ENCODE peak calls at places on chromosomes 1 and 21, in seven cellular contexts. Q is ELR; L is foreskin melanocyte; B is HL-60; F is endothelial cell; Y is naive thymus-derived CD8-positive, alpha-beta T cell; E is dermis microvascular lymphatic vessel endothelial cell. X is an unnamed sample.

GRCh38 chr1:235075955-235076308 is 52.7 kb downstream of the TOMM20 start:
- DNase-seq in Q (no peak), L (no peak), B (no peak), F (no peak), Y (no peak), E (no peak), X (peak)

GRCh38 chr1:96559707-96560588 is 161.6 kb upstream of the PTBP2 start:
- DNase-seq in Q (peak), L (no peak), B (peak), F (no peak), Y (no peak), E (no peak), X (no peak)

GRCh38 chr1:3222042-3222692 is 153.2 kb downstream of the PRDM16 start:
- DNase-seq in Q (no peak), L (no peak), B (no peak), F (no peak), Y (no peak), E (no peak), X (no peak)

GRCh38 chr1:19664453-19665043 is at the start of gene HTR6:
- DNase-seq in Q (no peak), L (no peak), B (no peak), F (no peak), Y (no peak), E (no peak), X (no peak)

GRCh38 chr1:201594575-201595245 is 55.8 kb downstream of the NAV1 start:
- DNase-seq in Q (peak), L (no peak), B (no peak), F (peak), Y (no peak), E (peak), X (peak)

GRCh38 chr1:1827456-1827855 is 49.2 kb upstream of the NADK start:
- DNase-seq in Q (no peak), L (no peak), B (no peak), F (no peak), Y (no peak), E (no peak), X (no peak)

GRCh38 chr1:79100385-79100784 is 93.9 kb upstream of the ADGRL4 start:
- DNase-seq in Q (peak), L (peak), B (no peak), F (no peak), Y (no peak), E (peak), X (peak)

GRCh38 chr1:44072204-44072603 is 40.9 kb upstream of the SLC6A9 start:
- DNase-seq in Q (peak), L (peak), B (no peak), F (no peak), Y (no peak), E (peak), X (no peak)

GRCh38 chr21:34736116-34736870 is 67.5 kb downstream of the CLIC6 start:
- DNase-seq in Q (peak), L (no peak), B (no peak), F (no peak), Y (no peak), E (peak), X (no peak)